ENCODE peak calls at places on chromosome 19, in ten cellular contexts. One of them, this sample, is unnamed.

GRCh38 chr19:29287061-29287460 is 74.1 kb upstream of the UQCRFS1 start:
- DNase-seq in GM04503: no peak
- DNase-seq in activated CD4-positive, alpha-beta T cell treated with anti-CD3 and anti-CD28 coated beads for 48 hours: no peak
- DNase-seq in T-helper 2 cell: no peak
- DNase-seq in stimulated activated CD8-positive, alpha-beta memory T cell treated with anti-CD3 and anti-CD28 coated beads, Interleukin-2, amount 100 ng/mL, for 48 hours: no peak
- DNase-seq in Caco-2: no peak
- DNase-seq in uterus: no peak
- DNase-seq in NCI-H774: no peak
- DNase-seq in adrenal gland: no peak
- DNase-seq in effector memory CD4-positive, alpha-beta T cell: no peak
- DNase-seq in this sample: no peak

GRCh38 chr19:804419-805160 is 7.3 kb downstream of the PTBP1 start:
- DNase-seq in GM04503: no peak
- DNase-seq in activated CD4-positive, alpha-beta T cell treated with anti-CD3 and anti-CD28 coated beads for 48 hours: no peak
- DNase-seq in T-helper 2 cell: no peak
- DNase-seq in stimulated activated CD8-positive, alpha-beta memory T cell treated with anti-CD3 and anti-CD28 coated beads, Interleukin-2, amount 100 ng/mL, for 48 hours: no peak
- DNase-seq in Caco-2: no peak
- DNase-seq in uterus: no peak
- DNase-seq in NCI-H774: no peak
- DNase-seq in adrenal gland: no peak
- DNase-seq in effector memory CD4-positive, alpha-beta T cell: no peak
- DNase-seq in this sample: no peak

GRCh38 chr19:8858260-8858659 is 26.1 kb downstream of the MBD3L1 start:
- DNase-seq in GM04503: no peak
- DNase-seq in activated CD4-positive, alpha-beta T cell treated with anti-CD3 and anti-CD28 coated beads for 48 hours: no peak
- DNase-seq in T-helper 2 cell: no peak
- DNase-seq in stimulated activated CD8-positive, alpha-beta memory T cell treated with anti-CD3 and anti-CD28 coated beads, Interleukin-2, amount 100 ng/mL, for 48 hours: no peak
- DNase-seq in Caco-2: no peak
- DNase-seq in uterus: no peak
- DNase-seq in NCI-H774: no peak
- DNase-seq in adrenal gland: no peak
- DNase-seq in effector memory CD4-positive, alpha-beta T cell: no peak
- DNase-seq in this sample: no peak

GRCh38 chr19:55369651-55370304 is 485 bp downstream of the IL11 start:
- DNase-seq in GM04503: peak
- DNase-seq in activated CD4-positive, alpha-beta T cell treated with anti-CD3 and anti-CD28 coated beads for 48 hours: peak
- DNase-seq in T-helper 2 cell: peak
- DNase-seq in stimulated activated CD8-positive, alpha-beta memory T cell treated with anti-CD3 and anti-CD28 coated beads, Interleukin-2, amount 100 ng/mL, for 48 hours: peak
- DNase-seq in Caco-2: peak
- DNase-seq in uterus: no peak
- DNase-seq in NCI-H774: no peak
- DNase-seq in adrenal gland: no peak
- DNase-seq in effector memory CD4-positive, alpha-beta T cell: no peak
- DNase-seq in this sample: no peak

GRCh38 chr19:3599776-3600183 is 6.9 kb downstream of the TBXA2R start:
- DNase-seq in GM04503: no peak
- DNase-seq in activated CD4-positive, alpha-beta T cell treated with anti-CD3 and anti-CD28 coated beads for 48 hours: no peak
- DNase-seq in T-helper 2 cell: no peak
- DNase-seq in stimulated activated CD8-positive, alpha-beta memory T cell treated with anti-CD3 and anti-CD28 coated beads, Interleukin-2, amount 100 ng/mL, for 48 hours: no peak
- DNase-seq in Caco-2: no peak
- DNase-seq in uterus: no peak
- DNase-seq in NCI-H774: no peak
- DNase-seq in adrenal gland: no peak
- DNase-seq in effector memory CD4-positive, alpha-beta T cell: no peak
- DNase-seq in this sample: no peak

GRCh38 chr19:13987101-13987890 is 18.8 kb downstream of the RFX1 start:
- DNase-seq in GM04503: no peak
- DNase-seq in activated CD4-positive, alpha-beta T cell treated with anti-CD3 and anti-CD28 coated beads for 48 hours: no peak
- DNase-seq in T-helper 2 cell: no peak
- DNase-seq in stimulated activated CD8-positive, alpha-beta memory T cell treated with anti-CD3 and anti-CD28 coated beads, Interleukin-2, amount 100 ng/mL, for 48 hours: no peak
- DNase-seq in Caco-2: no peak
- DNase-seq in uterus: no peak
- DNase-seq in NCI-H774: no peak
- DNase-seq in adrenal gland: peak
- DNase-seq in effector memory CD4-positive, alpha-beta T cell: no peak
- DNase-seq in this sample: no peak

GRCh38 chr19:17719730-17720486 is 628 bp downstream of the MAP1S start:
- DNase-seq in GM04503: no peak
- DNase-seq in activated CD4-positive, alpha-beta T cell treated with anti-CD3 and anti-CD28 coated beads for 48 hours: peak
- DNase-seq in T-helper 2 cell: no peak
- DNase-seq in stimulated activated CD8-positive, alpha-beta memory T cell treated with anti-CD3 and anti-CD28 coated beads, Interleukin-2, amount 100 ng/mL, for 48 hours: no peak
- DNase-seq in Caco-2: no peak
- DNase-seq in uterus: no peak
- DNase-seq in NCI-H774: peak
- DNase-seq in adrenal gland: no peak
- DNase-seq in effector memory CD4-positive, alpha-beta T cell: peak
- DNase-seq in this sample: no peak

GRCh38 chr19:10968527-10969081 is 7.8 kb downstream of the SMARCA4 start:
- DNase-seq in GM04503: no peak
- DNase-seq in activated CD4-positive, alpha-beta T cell treated with anti-CD3 and anti-CD28 coated beads for 48 hours: no peak
- DNase-seq in T-helper 2 cell: no peak
- DNase-seq in stimulated activated CD8-positive, alpha-beta memory T cell treated with anti-CD3 and anti-CD28 coated beads, Interleukin-2, amount 100 ng/mL, for 48 hours: no peak
- DNase-seq in Caco-2: no peak
- DNase-seq in uterus: no peak
- DNase-seq in NCI-H774: no peak
- DNase-seq in adrenal gland: no peak
- DNase-seq in effector memory CD4-positive, alpha-beta T cell: no peak
- DNase-seq in this sample: no peak

GRCh38 chr19:48844472-48844871 is 8.2 kb upstream of the HSD17B14 start:
- DNase-seq in GM04503: peak
- DNase-seq in activated CD4-positive, alpha-beta T cell treated with anti-CD3 and anti-CD28 coated beads for 48 hours: peak
- DNase-seq in T-helper 2 cell: peak
- DNase-seq in stimulated activated CD8-positive, alpha-beta memory T cell treated with anti-CD3 and anti-CD28 coated beads, Interleukin-2, amount 100 ng/mL, for 48 hours: no peak
- DNase-seq in Caco-2: peak
- DNase-seq in uterus: no peak
- DNase-seq in NCI-H774: no peak
- DNase-seq in adrenal gland: no peak
- DNase-seq in effector memory CD4-positive, alpha-beta T cell: no peak
- DNase-seq in this sample: no peak

GRCh38 chr19:11482384-11483050 is 1.7 kb upstream of the ELAVL3 start:
- DNase-seq in GM04503: peak
- DNase-seq in activated CD4-positive, alpha-beta T cell treated with anti-CD3 and anti-CD28 coated beads for 48 hours: peak
- DNase-seq in T-helper 2 cell: peak
- DNase-seq in stimulated activated CD8-positive, alpha-beta memory T cell treated with anti-CD3 and anti-CD28 coated beads, Interleukin-2, amount 100 ng/mL, for 48 hours: peak
- DNase-seq in Caco-2: peak
- DNase-seq in uterus: peak
- DNase-seq in NCI-H774: peak
- DNase-seq in adrenal gland: peak
- DNase-seq in effector memory CD4-positive, alpha-beta T cell: peak
- DNase-seq in this sample: peak

GRCh38 chr19:19229701-19230100 is 17.9 kb downstream of the NCAN start:
- DNase-seq in GM04503: no peak
- DNase-seq in activated CD4-positive, alpha-beta T cell treated with anti-CD3 and anti-CD28 coated beads for 48 hours: no peak
- DNase-seq in T-helper 2 cell: no peak
- DNase-seq in stimulated activated CD8-positive, alpha-beta memory T cell treated with anti-CD3 and anti-CD28 coated beads, Interleukin-2, amount 100 ng/mL, for 48 hours: no peak
- DNase-seq in Caco-2: no peak
- DNase-seq in uterus: no peak
- DNase-seq in NCI-H774: no peak
- DNase-seq in adrenal gland: no peak
- DNase-seq in effector memory CD4-positive, alpha-beta T cell: no peak
- DNase-seq in this sample: no peak

GRCh38 chr19:3276341-3276799 is 51.9 kb downstream of the CELF5 start:
- DNase-seq in GM04503: no peak
- DNase-seq in activated CD4-positive, alpha-beta T cell treated with anti-CD3 and anti-CD28 coated beads for 48 hours: peak
- DNase-seq in T-helper 2 cell: peak
- DNase-seq in stimulated activated CD8-positive, alpha-beta memory T cell treated with anti-CD3 and anti-CD28 coated beads, Interleukin-2, amount 100 ng/mL, for 48 hours: peak
- DNase-seq in Caco-2: peak
- DNase-seq in uterus: no peak
- DNase-seq in NCI-H774: peak
- DNase-seq in adrenal gland: no peak
- DNase-seq in effector memory CD4-positive, alpha-beta T cell: peak
- DNase-seq in this sample: no peak

GRCh38 chr19:17677002-17677401 is 11.2 kb downstream of the UNC13A start:
- DNase-seq in GM04503: no peak
- DNase-seq in activated CD4-positive, alpha-beta T cell treated with anti-CD3 and anti-CD28 coated beads for 48 hours: peak
- DNase-seq in T-helper 2 cell: no peak
- DNase-seq in stimulated activated CD8-positive, alpha-beta memory T cell treated with anti-CD3 and anti-CD28 coated beads, Interleukin-2, amount 100 ng/mL, for 48 hours: no peak
- DNase-seq in Caco-2: no peak
- DNase-seq in uterus: no peak
- DNase-seq in NCI-H774: no peak
- DNase-seq in adrenal gland: no peak
- DNase-seq in effector memory CD4-positive, alpha-beta T cell: no peak
- DNase-seq in this sample: no peak

GRCh38 chr19:57141699-57142098 is 3.3 kb downstream of the ZIM3 start:
- DNase-seq in GM04503: no peak
- DNase-seq in activated CD4-positive, alpha-beta T cell treated with anti-CD3 and anti-CD28 coated beads for 48 hours: no peak
- DNase-seq in T-helper 2 cell: no peak
- DNase-seq in stimulated activated CD8-positive, alpha-beta memory T cell treated with anti-CD3 and anti-CD28 coated beads, Interleukin-2, amount 100 ng/mL, for 48 hours: no peak
- DNase-seq in Caco-2: no peak
- DNase-seq in uterus: no peak
- DNase-seq in NCI-H774: no peak
- DNase-seq in adrenal gland: no peak
- DNase-seq in effector memory CD4-positive, alpha-beta T cell: no peak
- DNase-seq in this sample: no peak

GRCh38 chr19:42357290-42357689 is 31.9 kb downstream of the MEGF8 start:
- DNase-seq in GM04503: no peak
- DNase-seq in activated CD4-positive, alpha-beta T cell treated with anti-CD3 and anti-CD28 coated beads for 48 hours: no peak
- DNase-seq in T-helper 2 cell: no peak
- DNase-seq in stimulated activated CD8-positive, alpha-beta memory T cell treated with anti-CD3 and anti-CD28 coated beads, Interleukin-2, amount 100 ng/mL, for 48 hours: no peak
- DNase-seq in Caco-2: no peak
- DNase-seq in uterus: no peak
- DNase-seq in NCI-H774: no peak
- DNase-seq in adrenal gland: no peak
- DNase-seq in effector memory CD4-positive, alpha-beta T cell: no peak
- DNase-seq in this sample: no peak

GRCh38 chr19:16022681-16023557 is 53.4 kb upstream of the TPM4 start:
- DNase-seq in GM04503: no peak
- DNase-seq in activated CD4-positive, alpha-beta T cell treated with anti-CD3 and anti-CD28 coated beads for 48 hours: no peak
- DNase-seq in T-helper 2 cell: no peak
- DNase-seq in stimulated activated CD8-positive, alpha-beta memory T cell treated with anti-CD3 and anti-CD28 coated beads, Interleukin-2, amount 100 ng/mL, for 48 hours: no peak
- DNase-seq in Caco-2: peak
- DNase-seq in uterus: no peak
- DNase-seq in NCI-H774: no peak
- DNase-seq in adrenal gland: no peak
- DNase-seq in effector memory CD4-positive, alpha-beta T cell: no peak
- DNase-seq in this sample: no peak

GRCh38 chr19:57355916-57356315 is 4.8 kb downstream of the ZNF304 start:
- DNase-seq in GM04503: no peak
- DNase-seq in activated CD4-positive, alpha-beta T cell treated with anti-CD3 and anti-CD28 coated beads for 48 hours: no peak
- DNase-seq in T-helper 2 cell: no peak
- DNase-seq in stimulated activated CD8-positive, alpha-beta memory T cell treated with anti-CD3 and anti-CD28 coated beads, Interleukin-2, amount 100 ng/mL, for 48 hours: no peak
- DNase-seq in Caco-2: no peak
- DNase-seq in uterus: no peak
- DNase-seq in NCI-H774: no peak
- DNase-seq in adrenal gland: no peak
- DNase-seq in effector memory CD4-positive, alpha-beta T cell: no peak
- DNase-seq in this sample: no peak

GRCh38 chr19:44623080-44623479 is 9.7 kb downstream of the IGSF23 start:
- DNase-seq in GM04503: peak
- DNase-seq in activated CD4-positive, alpha-beta T cell treated with anti-CD3 and anti-CD28 coated beads for 48 hours: no peak
- DNase-seq in T-helper 2 cell: no peak
- DNase-seq in stimulated activated CD8-positive, alpha-beta memory T cell treated with anti-CD3 and anti-CD28 coated beads, Interleukin-2, amount 100 ng/mL, for 48 hours: no peak
- DNase-seq in Caco-2: no peak
- DNase-seq in uterus: no peak
- DNase-seq in NCI-H774: no peak
- DNase-seq in adrenal gland: no peak
- DNase-seq in effector memory CD4-positive, alpha-beta T cell: no peak
- DNase-seq in this sample: peak

GRCh38 chr19:47601180-47601904 is 7.6 kb upstream of the BICRA start:
- DNase-seq in GM04503: no peak
- DNase-seq in activated CD4-positive, alpha-beta T cell treated with anti-CD3 and anti-CD28 coated beads for 48 hours: peak
- DNase-seq in T-helper 2 cell: no peak
- DNase-seq in stimulated activated CD8-positive, alpha-beta memory T cell treated with anti-CD3 and anti-CD28 coated beads, Interleukin-2, amount 100 ng/mL, for 48 hours: no peak
- DNase-seq in Caco-2: peak
- DNase-seq in uterus: no peak
- DNase-seq in NCI-H774: no peak
- DNase-seq in adrenal gland: no peak
- DNase-seq in effector memory CD4-positive, alpha-beta T cell: no peak
- DNase-seq in this sample: no peak

GRCh38 chr19:35518313-35518712 is 4.9 kb upstream of the DMKN start:
- DNase-seq in GM04503: peak
- DNase-seq in activated CD4-positive, alpha-beta T cell treated with anti-CD3 and anti-CD28 coated beads for 48 hours: no peak
- DNase-seq in T-helper 2 cell: no peak
- DNase-seq in stimulated activated CD8-positive, alpha-beta memory T cell treated with anti-CD3 and anti-CD28 coated beads, Interleukin-2, amount 100 ng/mL, for 48 hours: no peak
- DNase-seq in Caco-2: no peak
- DNase-seq in uterus: no peak
- DNase-seq in NCI-H774: no peak
- DNase-seq in adrenal gland: no peak
- DNase-seq in effector memory CD4-positive, alpha-beta T cell: no peak
- DNase-seq in this sample: no peak

GRCh38 chr19:7888145-7888825 is at the start of gene LRRC8E:
- DNase-seq in GM04503: no peak
- DNase-seq in activated CD4-positive, alpha-beta T cell treated with anti-CD3 and anti-CD28 coated beads for 48 hours: peak
- DNase-seq in T-helper 2 cell: no peak
- DNase-seq in stimulated activated CD8-positive, alpha-beta memory T cell treated with anti-CD3 and anti-CD28 coated beads, Interleukin-2, amount 100 ng/mL, for 48 hours: peak
- DNase-seq in Caco-2: peak
- DNase-seq in uterus: no peak
- DNase-seq in NCI-H774: peak
- DNase-seq in adrenal gland: peak
- DNase-seq in effector memory CD4-positive, alpha-beta T cell: no peak
- DNase-seq in this sample: no peak

GRCh38 chr19:44548736-44549135 is 19.3 kb upstream of the CEACAM20 start:
- DNase-seq in GM04503: peak
- DNase-seq in activated CD4-positive, alpha-beta T cell treated with anti-CD3 and anti-CD28 coated beads for 48 hours: no peak
- DNase-seq in T-helper 2 cell: no peak
- DNase-seq in stimulated activated CD8-positive, alpha-beta memory T cell treated with anti-CD3 and anti-CD28 coated beads, Interleukin-2, amount 100 ng/mL, for 48 hours: no peak
- DNase-seq in Caco-2: no peak
- DNase-seq in uterus: no peak
- DNase-seq in NCI-H774: no peak
- DNase-seq in adrenal gland: no peak
- DNase-seq in effector memory CD4-positive, alpha-beta T cell: no peak
- DNase-seq in this sample: peak

GRCh38 chr19:11008111-11008510 is 47.3 kb downstream of the SMARCA4 start:
- DNase-seq in GM04503: no peak
- DNase-seq in activated CD4-positive, alpha-beta T cell treated with anti-CD3 and anti-CD28 coated beads for 48 hours: no peak
- DNase-seq in T-helper 2 cell: no peak
- DNase-seq in stimulated activated CD8-positive, alpha-beta memory T cell treated with anti-CD3 and anti-CD28 coated beads, Interleukin-2, amount 100 ng/mL, for 48 hours: no peak
- DNase-seq in Caco-2: no peak
- DNase-seq in uterus: no peak
- DNase-seq in NCI-H774: no peak
- DNase-seq in adrenal gland: no peak
- DNase-seq in effector memory CD4-positive, alpha-beta T cell: no peak
- DNase-seq in this sample: no peak

GRCh38 chr19:5694167-5694951 is 4.3 kb downstream of the RPL36 start:
- DNase-seq in GM04503: no peak
- DNase-seq in activated CD4-positive, alpha-beta T cell treated with anti-CD3 and anti-CD28 coated beads for 48 hours: peak
- DNase-seq in T-helper 2 cell: no peak
- DNase-seq in stimulated activated CD8-positive, alpha-beta memory T cell treated with anti-CD3 and anti-CD28 coated beads, Interleukin-2, amount 100 ng/mL, for 48 hours: no peak
- DNase-seq in Caco-2: no peak
- DNase-seq in uterus: no peak
- DNase-seq in NCI-H774: no peak
- DNase-seq in adrenal gland: peak
- DNase-seq in effector memory CD4-positive, alpha-beta T cell: no peak
- DNase-seq in this sample: no peak

GRCh38 chr19:19111967-19112580 is 26.2 kb downstream of the TMEM161A start:
- DNase-seq in GM04503: no peak
- DNase-seq in activated CD4-positive, alpha-beta T cell treated with anti-CD3 and anti-CD28 coated beads for 48 hours: no peak
- DNase-seq in T-helper 2 cell: no peak
- DNase-seq in stimulated activated CD8-positive, alpha-beta memory T cell treated with anti-CD3 and anti-CD28 coated beads, Interleukin-2, amount 100 ng/mL, for 48 hours: no peak
- DNase-seq in Caco-2: no peak
- DNase-seq in uterus: no peak
- DNase-seq in NCI-H774: no peak
- DNase-seq in adrenal gland: no peak
- DNase-seq in effector memory CD4-positive, alpha-beta T cell: no peak
- DNase-seq in this sample: no peak

GRCh38 chr19:5719274-5719960 is 529 bp downstream of the LONP1 start:
- DNase-seq in GM04503: no peak
- DNase-seq in activated CD4-positive, alpha-beta T cell treated with anti-CD3 and anti-CD28 coated beads for 48 hours: peak
- DNase-seq in T-helper 2 cell: peak
- DNase-seq in stimulated activated CD8-positive, alpha-beta memory T cell treated with anti-CD3 and anti-CD28 coated beads, Interleukin-2, amount 100 ng/mL, for 48 hours: no peak
- DNase-seq in Caco-2: no peak
- DNase-seq in uterus: no peak
- DNase-seq in NCI-H774: no peak
- DNase-seq in adrenal gland: peak
- DNase-seq in effector memory CD4-positive, alpha-beta T cell: peak
- DNase-seq in this sample: no peak

GRCh38 chr19:14150041-14150769 is 13.8 kb upstream of the ASF1B start:
- DNase-seq in GM04503: no peak
- DNase-seq in activated CD4-positive, alpha-beta T cell treated with anti-CD3 and anti-CD28 coated beads for 48 hours: no peak
- DNase-seq in T-helper 2 cell: peak
- DNase-seq in stimulated activated CD8-positive, alpha-beta memory T cell treated with anti-CD3 and anti-CD28 coated beads, Interleukin-2, amount 100 ng/mL, for 48 hours: no peak
- DNase-seq in Caco-2: no peak
- DNase-seq in uterus: no peak
- DNase-seq in NCI-H774: no peak
- DNase-seq in adrenal gland: no peak
- DNase-seq in effector memory CD4-positive, alpha-beta T cell: no peak
- DNase-seq in this sample: no peak

GRCh38 chr19:20273951-20274578 is 107.1 kb downstream of the ZNF486 start:
- DNase-seq in GM04503: no peak
- DNase-seq in activated CD4-positive, alpha-beta T cell treated with anti-CD3 and anti-CD28 coated beads for 48 hours: no peak
- DNase-seq in T-helper 2 cell: no peak
- DNase-seq in stimulated activated CD8-positive, alpha-beta memory T cell treated with anti-CD3 and anti-CD28 coated beads, Interleukin-2, amount 100 ng/mL, for 48 hours: no peak
- DNase-seq in Caco-2: no peak
- DNase-seq in uterus: no peak
- DNase-seq in NCI-H774: no peak
- DNase-seq in adrenal gland: no peak
- DNase-seq in effector memory CD4-positive, alpha-beta T cell: no peak
- DNase-seq in this sample: no peak

This sample was measured in right atrium auricular region.